ENCODE peak calls at places on chromosomes 6 and 20, in nine cellular contexts. L is GM23338, A is nephron progenitor cell, D is esophagus squamous epithelium, N is hepatocyte, T is cardiac muscle cell, Q is pancreas, V is IMR-90, M is GM12865. B is an unnamed sample.

GRCh38 chr20:19310541-19310940 is 98.1 kb downstream of the SLC24A3 start:
- DNase-seq in L (no peak), A (no peak), D (no peak), N (no peak), T (no peak), Q (no peak), V (no peak), M (no peak), B (no peak)

GRCh38 chr6:39350723-39351505 is 28.4 kb upstream of the KCNK16 start:
- DNase-seq in L (no peak), A (no peak), D (no peak), N (no peak), T (no peak), Q (no peak), V (no peak), M (no peak), B (no peak)

GRCh38 chr20:5504061-5504739 is 187.4 kb upstream of the PROKR2 start:
- DNase-seq in L (peak), A (no peak), D (no peak), N (no peak), T (no peak), Q (peak), V (no peak), M (peak), B (peak)

GRCh38 chr6:167530960-167531359 is 206.1 kb downstream of the TTLL2 start:
- DNase-seq in L (no peak), A (no peak), D (no peak), N (no peak), T (no peak), Q (no peak), V (no peak), M (no peak), B (no peak)

GRCh38 chr20:11246251-11246775 is 572.5 kb upstream of the JAG1 start:
- DNase-seq in L (no peak), A (no peak), D (no peak), N (no peak), T (no peak), Q (no peak), V (no peak), M (no peak), B (no peak)

GRCh38 chr6:18016133-18016532 is 28.7 kb upstream of the KIF13A start:
- DNase-seq in L (no peak), A (no peak), D (no peak), N (no peak), T (no peak), Q (no peak), V (no peak), M (no peak), B (no peak)

GRCh38 chr6:117676577-117677218 is 1.4 kb downstream of the NUS1 start:
- DNase-seq in L (peak), A (no peak), D (no peak), N (no peak), T (no peak), Q (no peak), V (no peak), M (no peak), B (no peak)

GRCh38 chr6:167858842-167859520 is 32.3 kb downstream of the AFDN start:
- DNase-seq in L (no peak), A (no peak), D (no peak), N (no peak), T (no peak), Q (no peak), V (no peak), M (peak), B (no peak)

DNA sequence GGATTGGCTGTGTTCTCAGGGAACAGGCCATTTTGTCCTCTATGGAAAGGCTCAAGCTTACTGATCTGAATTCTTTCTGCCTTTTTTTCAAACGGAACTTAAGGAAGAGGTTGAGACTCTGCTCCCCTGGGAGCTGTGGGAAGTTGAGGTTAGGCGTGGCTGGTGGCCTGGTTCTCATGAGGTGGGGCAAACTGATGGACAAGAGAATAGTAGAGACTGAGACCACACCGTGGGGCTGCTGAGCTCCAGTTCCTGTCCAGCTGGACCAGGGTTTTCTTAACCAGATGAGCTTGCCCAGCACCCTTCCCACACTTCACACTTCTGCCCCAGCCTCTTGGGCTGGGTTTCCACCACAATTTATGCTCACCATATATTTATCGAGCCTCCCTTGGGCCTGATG is 6.1 kb downstream of the AP5S1 start:
- DNase-seq in L (no peak), A (no peak), D (no peak), N (no peak), T (no peak), Q (no peak), V (no peak), M (no peak), B (no peak)
- TF ChIP-seq CTCF in L (no peak), A (no peak), D (no peak), N (no peak), T (no peak), Q (no peak), V (no peak), M (no peak), B (no peak)

GRCh38 chr6:119333707-119334295 is 15.8 kb downstream of the MAN1A1 start:
- DNase-seq in L (peak), A (no peak), D (no peak), N (no peak), T (no peak), Q (no peak), V (no peak), M (peak), B (no peak)
- TF ChIP-seq CTCF in L (peak), A (peak), D (peak), N (peak), T (peak), Q (no peak), V (peak), M (peak), B (peak)

DNA sequence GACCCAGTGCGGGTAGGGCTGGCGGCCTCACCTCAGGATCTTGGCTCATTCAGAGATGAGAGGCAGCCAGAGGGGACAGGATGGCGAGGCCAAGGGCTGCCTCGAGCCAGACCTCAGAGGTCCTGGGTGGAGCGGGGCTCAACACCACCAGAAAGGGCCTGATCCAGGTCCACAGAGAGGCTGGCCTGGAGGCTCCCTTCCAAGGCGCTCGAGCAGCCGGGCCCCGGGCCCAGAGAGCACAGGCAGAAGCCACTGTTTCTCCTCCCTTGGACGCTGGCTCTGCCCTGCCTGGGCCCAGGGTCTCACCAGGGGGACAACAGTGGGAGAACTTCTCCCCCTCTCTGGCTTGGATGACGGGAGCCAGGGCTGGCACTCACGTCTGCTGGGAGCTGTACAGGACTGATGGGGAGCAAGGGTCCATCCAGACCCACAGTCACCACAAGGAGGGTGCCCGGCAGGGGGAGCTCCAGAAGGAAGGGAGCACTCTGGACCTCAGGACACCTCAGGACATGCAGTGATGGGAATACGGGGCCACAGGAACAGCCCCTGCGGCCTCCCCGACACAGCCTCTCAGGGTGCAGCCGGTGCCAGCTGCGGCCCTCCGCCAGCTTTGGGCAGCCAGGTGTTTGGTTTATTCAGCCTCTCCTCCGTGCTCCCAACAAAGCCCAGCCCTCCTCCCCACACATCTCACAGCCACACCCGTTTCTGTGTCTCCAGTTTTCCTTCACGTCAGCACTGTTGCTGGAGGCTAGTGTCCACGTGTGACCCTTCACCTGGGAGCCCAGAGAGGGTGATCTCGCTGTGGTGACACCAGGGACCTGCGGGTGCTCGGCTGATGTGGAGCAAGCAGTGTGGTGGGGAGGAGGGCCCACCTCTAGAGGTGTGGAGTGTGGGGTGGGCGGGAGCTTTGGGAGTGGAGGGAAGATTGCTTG is 8.7 kb downstream of the RPS21 start:
- DNase-seq in L (no peak), A (no peak), D (no peak), N (no peak), T (no peak), Q (no peak), V (no peak), M (no peak), B (no peak)
- TF ChIP-seq CTCF in L (peak), A (no peak), D (no peak), N (no peak), T (no peak), Q (no peak), V (no peak), M (no peak), B (peak)

DNA sequence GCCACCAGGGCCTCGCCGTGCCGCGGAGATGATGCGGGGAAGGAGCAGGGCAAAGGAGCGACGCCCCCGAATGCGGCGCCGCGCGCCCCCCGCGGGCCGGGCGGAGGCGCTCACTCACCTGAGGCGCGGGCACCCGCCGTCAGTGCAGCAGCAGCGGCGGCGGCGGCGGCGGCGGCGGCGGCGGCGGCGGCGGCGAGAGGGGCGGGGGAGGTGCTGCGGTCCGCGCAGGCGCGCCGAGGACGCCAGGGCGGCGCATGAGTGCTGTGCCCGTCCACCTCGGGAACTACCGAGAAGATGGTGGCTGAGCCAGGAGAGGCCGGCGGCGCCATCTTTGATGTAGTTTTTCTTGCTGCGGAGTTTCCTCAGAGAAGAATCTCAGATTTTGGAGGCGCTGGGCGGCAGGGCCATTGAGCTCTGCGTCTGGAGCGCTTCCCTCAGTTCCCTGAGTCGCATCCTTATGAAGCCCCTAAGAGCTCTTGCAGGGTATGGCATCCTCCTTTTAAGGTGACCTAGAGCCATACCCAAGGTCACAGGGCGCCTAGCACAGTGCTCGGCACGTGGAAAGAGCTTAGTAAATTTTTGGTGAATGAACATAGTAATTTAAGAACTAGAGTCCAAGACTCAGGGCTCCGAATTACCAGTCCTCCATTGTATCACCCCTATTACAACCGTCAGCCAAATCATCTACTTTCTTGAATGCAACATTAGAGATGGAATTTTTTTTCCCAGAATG is at the start of gene NDRG3:
- DNase-seq in L (peak), A (peak), D (peak), N (peak), T (peak), Q (peak), V (peak), M (peak), B (peak)
- TF ChIP-seq CTCF in L (no peak), A (no peak), D (no peak), N (no peak), T (no peak), Q (no peak), V (no peak), M (peak), B (peak)

DNA sequence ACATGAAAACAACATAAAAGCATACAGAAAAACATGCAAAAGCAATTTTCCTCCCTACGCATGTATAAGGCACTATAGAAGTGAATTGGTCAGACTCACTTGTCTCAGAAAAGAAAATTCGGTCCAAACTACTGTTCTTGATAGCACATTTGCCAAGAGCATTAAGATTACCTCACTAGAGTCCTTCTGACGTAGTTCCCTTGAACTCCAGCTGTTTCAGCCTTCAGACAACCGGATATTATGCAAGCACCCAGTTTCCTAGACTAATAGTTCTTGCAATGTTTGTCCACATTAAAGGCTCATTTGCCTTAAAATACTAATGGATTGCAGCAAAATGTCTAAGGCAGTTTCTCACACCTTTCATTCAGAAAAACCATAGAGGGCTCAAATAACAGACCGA is 2.5 kb upstream of the CASS4 start:
- DNase-seq in L (no peak), A (no peak), D (no peak), N (no peak), T (no peak), Q (no peak), V (peak), M (no peak), B (no peak)
- TF ChIP-seq CTCF in L (no peak), A (no peak), D (no peak), N (no peak), T (no peak), Q (no peak), V (no peak), M (no peak), B (no peak)

DNA sequence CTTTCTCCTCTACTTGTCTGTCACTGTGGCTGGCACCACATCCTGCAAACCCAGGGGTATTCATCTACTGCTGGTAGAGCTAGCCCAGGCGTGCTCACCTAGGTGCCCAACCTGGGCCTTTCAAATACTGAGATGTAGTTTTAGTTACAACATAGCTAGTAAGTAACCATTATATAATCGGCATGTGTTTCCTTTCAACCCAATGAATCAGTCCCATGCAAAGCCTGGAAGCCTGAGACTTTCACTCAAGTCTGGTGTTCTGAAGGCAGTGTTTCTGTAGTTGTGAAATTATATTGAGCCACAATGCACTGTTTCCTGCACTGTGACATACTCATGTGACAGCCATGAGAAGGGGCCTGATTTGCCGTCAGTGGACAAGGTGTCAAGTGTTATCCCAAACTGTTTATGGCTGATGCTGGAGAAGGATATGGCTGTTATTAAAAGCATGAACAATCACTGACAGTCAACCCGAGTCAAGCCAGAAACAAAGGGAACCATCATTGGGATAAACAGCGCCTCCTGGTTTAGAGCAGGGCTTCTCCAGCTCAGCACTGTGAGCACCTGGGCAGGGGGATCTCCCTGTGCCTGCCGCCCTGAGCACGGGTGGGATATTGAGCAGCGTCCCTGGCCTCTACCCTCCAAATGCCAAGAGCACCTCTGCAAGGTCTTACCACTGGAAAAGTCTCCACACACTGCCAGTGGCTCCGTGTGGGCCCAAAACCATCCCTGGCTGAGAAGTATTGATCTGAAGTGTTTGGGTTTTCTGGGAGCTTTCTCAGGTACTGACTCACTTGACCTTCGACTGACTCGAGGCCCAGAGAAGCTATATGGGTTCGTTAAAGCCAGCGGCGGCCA is 1.6 kb downstream of the PSMA7 start:
- DNase-seq in L (peak), A (no peak), D (no peak), N (peak), T (peak), Q (peak), V (peak), M (peak), B (no peak)
- TF ChIP-seq CTCF in L (peak), A (no peak), D (peak), N (peak), T (peak), Q (no peak), V (peak), M (peak), B (peak)

DNA sequence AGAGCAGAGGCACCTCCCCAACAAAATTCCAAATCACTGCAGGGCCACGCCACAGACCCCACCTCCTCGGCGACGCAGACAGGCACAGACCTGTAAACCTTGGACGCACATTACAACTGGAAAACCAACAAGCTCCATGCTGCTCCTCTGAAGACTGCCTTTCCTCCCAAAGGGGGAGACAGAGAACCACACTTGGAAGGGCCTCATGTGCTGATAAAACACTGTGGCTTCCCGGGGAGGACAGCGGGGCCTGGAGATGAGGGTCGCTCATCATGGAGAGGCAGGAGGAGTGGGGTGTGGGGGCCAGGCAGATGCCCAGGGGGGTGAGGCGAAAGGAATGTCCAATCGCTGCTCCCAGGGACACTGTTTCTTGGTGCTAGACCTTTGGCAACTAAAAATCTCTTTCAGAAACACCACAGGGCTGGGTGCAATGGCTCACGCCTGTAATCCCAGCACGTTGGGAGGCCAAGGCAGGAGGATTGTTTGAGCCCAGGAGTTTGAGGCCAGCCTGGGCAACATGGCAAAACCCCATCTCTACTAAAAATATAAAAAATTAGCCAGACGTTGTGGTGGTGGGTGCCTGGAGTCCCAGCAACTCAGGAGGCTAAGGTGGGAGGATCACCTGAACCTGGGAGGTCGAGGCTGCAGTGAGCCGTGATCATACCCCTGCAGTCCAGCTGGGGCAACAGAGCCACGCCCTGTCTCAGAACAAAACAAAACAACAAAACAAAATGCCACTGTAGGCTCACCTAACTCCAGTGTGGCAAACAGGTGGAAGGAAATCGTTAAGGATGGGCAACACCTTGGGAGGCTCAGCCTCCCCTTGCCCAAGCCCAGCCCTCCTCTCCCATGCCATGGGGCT is 53.8 kb downstream of the ABHD12 start:
- DNase-seq in L (peak), A (no peak), D (no peak), N (peak), T (peak), Q (peak), V (peak), M (no peak), B (no peak)
- TF ChIP-seq CTCF in L (peak), A (no peak), D (peak), N (peak), T (peak), Q (peak), V (peak), M (no peak), B (peak)